ENCODE peak calls at places on chromosomes 2 and 18, in seven cellular contexts. V is H4, N is AG20443, F is neuronal stem cell, B is NAMALWA, P is NCI-H2227 treated with DMSO at 0.1 percent for 48 hours, K is iPS DF 6.9. R is an unnamed sample.

GRCh38 chr2:43539991-43540860 is 55.6 kb downstream of the THADA start:
- DNase-seq in V (peak; percentile 30), N (peak; percentile 82), F (no peak), K (no peak), B (no peak), P (no peak), R (no peak)

GRCh38 chr2:200741468-200742202 is 70.1 kb upstream of the BZW1 start:
- DNase-seq in K (no peak), F (no peak), V (no peak), P (no peak), N (peak; percentile 29), B (no peak), R (no peak)

GRCh38 chr18:21740474-21740723 is 193 bp upstream of the MIB1 start:
- DNase-seq in K (no peak), F (no peak), P (no peak), N (peak; percentile 99), B (peak; percentile 97), V (peak; percentile 92), R (no peak)

GRCh38 chr2:234164499-234165409 is 114.3 kb downstream of the SPP2 start:
- DNase-seq in V (no peak), P (no peak), B (peak; percentile 11), N (no peak), K (no peak), F (no peak), R (no peak)

GRCh38 chr18:78293940-78294401 is 685.6 kb upstream of the SALL3 start:
- DNase-seq in V (peak; percentile 27), F (no peak), P (no peak), K (no peak), N (no peak), B (no peak), R (peak; percentile 34)

GRCh38 chr18:27627927-27628326 is 442.8 kb upstream of the CHST9 start:
- DNase-seq in K (no peak), F (no peak), P (no peak), V (no peak), B (no peak), N (no peak), R (no peak)

GRCh38 chr2:235935773-235936172 is 232.4 kb downstream of the GBX2 start:
- DNase-seq in K (no peak), P (no peak), N (no peak), B (no peak), V (no peak), F (no peak), R (no peak)

GRCh38 chr2:71465356-71465755 is 12.0 kb downstream of the DYSF start:
- DNase-seq in V (no peak), F (no peak), B (no peak), K (no peak), N (no peak), P (no peak), R (no peak)

GRCh38 chr2:240959941-240960308 is 38.5 kb upstream of the SNED1 start:
- DNase-seq in F (no peak), V (no peak), K (no peak), P (no peak), B (no peak), N (no peak), R (no peak)

GRCh38 chr2:36672199-36672598 is 24.3 kb upstream of the VIT start:
- DNase-seq in K (no peak), F (peak; percentile 8), B (peak; percentile 39), N (peak; percentile 37), P (no peak), V (peak; percentile 4), R (no peak)

GRCh38 chr2:168245074-168245825 is 2.1 kb downstream of the STK39 start:
- DNase-seq in K (no peak), P (no peak), N (no peak), B (peak; percentile 33), V (no peak), F (no peak), R (no peak)

GRCh38 chr2:26801796-26802195 is 15.9 kb downstream of the CENPA start:
- DNase-seq in V (no peak), F (no peak), B (no peak), N (no peak), P (no peak), K (no peak), R (no peak)

GRCh38 chr2:84735383-84735782 is 145.5 kb downstream of the TRABD2A start:
- DNase-seq in P (no peak), F (no peak), V (no peak), N (no peak), B (no peak), K (no peak), R (no peak)

GRCh38 chr18:70920840-70921374 is 632.1 kb downstream of the SOCS6 start:
- DNase-seq in F (no peak), V (no peak), P (no peak), N (no peak), K (no peak), B (no peak), R (no peak)

GRCh38 chr2:100902833-100903405 is 83.0 kb downstream of the NPAS2 start:
- DNase-seq in K (no peak), B (no peak), N (peak; percentile 92), P (no peak), V (peak; percentile 92), F (no peak), R (no peak)

GRCh38 chr18:35045121-35045520 is 3.9 kb downstream of the MAPRE2 start:
- DNase-seq in P (no peak), N (no peak), F (no peak), V (no peak), B (peak; percentile 31), K (no peak), R (peak; percentile 34)

GRCh38 chr2:232478571-232479340 is 8.9 kb downstream of the ECEL1 start:
- DNase-seq in B (no peak), F (no peak), V (no peak), P (no peak), K (no peak), N (no peak), R (no peak)

GRCh38 chr2:185279999-185280398 is 458.6 kb upstream of the FSIP2 start:
- DNase-seq in P (no peak), N (no peak), B (peak; percentile 47), K (no peak), F (no peak), V (peak; percentile 5), R (no peak)

GRCh38 chr2:9211496-9211895 is 4.9 kb downstream of the ASAP2 start:
- DNase-seq in N (peak; percentile 38), P (no peak), F (no peak), B (no peak), V (no peak), K (no peak), R (no peak)

GRCh38 chr18:79569720-79570119 is 109.9 kb upstream of the CTDP1 start:
- DNase-seq in F (no peak), K (no peak), N (no peak), P (no peak), V (no peak), B (no peak), R (no peak)

GRCh38 chr2:234003972-234004617 is 46.4 kb upstream of the SPP2 start:
- DNase-seq in B (no peak), P (peak; percentile 18), V (peak; percentile 95), F (no peak), N (peak; percentile 93), K (no peak), R (no peak)

GRCh38 chr18:12287684-12288405 is 20.2 kb upstream of the TUBB6 start:
- DNase-seq in V (peak; percentile 56), F (no peak), P (no peak), N (peak; percentile 92), B (no peak), K (no peak), R (no peak)

GRCh38 chr2:127255146-127255545 is 35.0 kb upstream of the CYP27C1 start:
- DNase-seq in B (no peak), N (no peak), F (no peak), K (no peak), P (no peak), V (no peak), R (no peak)

GRCh38 chr18:48749768-48750167 is 201.0 kb downstream of the SMAD7 start:
- DNase-seq in B (no peak), P (no peak), V (no peak), K (no peak), N (peak; percentile 91), F (no peak), R (no peak)

GRCh38 chr18:45277870-45278269 is 337.4 kb upstream of the SLC14A2 start:
- DNase-seq in N (no peak), F (no peak), B (no peak), V (no peak), P (no peak), K (no peak), R (peak; percentile 17)

GRCh38 chr2:54103454-54104314 is 11.7 kb upstream of the ACYP2 start:
- DNase-seq in P (no peak), V (peak; percentile 78), K (peak; percentile 27), B (peak; percentile 93), F (no peak), N (peak; percentile 71), R (peak; percentile 24)

GRCh38 chr18:9130806-9131205 is 5.8 kb upstream of the ANKRD12 start:
- DNase-seq in N (no peak), F (no peak), V (no peak), B (no peak), K (no peak), P (no peak), R (no peak)

GRCh38 chr2:172912245-172912644 is 163.4 kb upstream of the MAP3K20 start:
- DNase-seq in F (no peak), N (no peak), P (no peak), B (no peak), V (no peak), K (no peak), R (no peak)

GRCh38 chr2:47354013-47354816 is 48.7 kb upstream of the MSH2 start:
- DNase-seq in K (no peak), V (peak; percentile 81), P (peak; percentile 34), B (no peak), N (peak; percentile 31), F (no peak), R (peak; percentile 35)

GRCh38 chr18:67846422-67847098 is 330.0 kb upstream of the DSEL start:
- DNase-seq in K (no peak), P (no peak), V (no peak), B (no peak), F (no peak), N (no peak), R (no peak)

GRCh38 chr2:189086710-189087109 is 92.9 kb downstream of the COL5A2 start:
- DNase-seq in K (no peak), B (no peak), N (peak; percentile 53), F (no peak), V (no peak), P (no peak), R (no peak)

GRCh38 chr2:213220967-213221603 is 63.2 kb upstream of the SPAG16 start:
- DNase-seq in V (no peak), N (no peak), B (peak; percentile 54), F (no peak), K (no peak), P (no peak), R (no peak)

GRCh38 chr18:74425876-74426275 is 31.2 kb downstream of the DIPK1C start:
- DNase-seq in P (no peak), F (no peak), N (no peak), V (no peak), K (no peak), B (no peak), R (no peak)

GRCh38 chr18:79786781-79787526 is 10.8 kb upstream of the KCNG2 start:
- DNase-seq in K (no peak), N (peak; percentile 71), P (no peak), B (no peak), V (no peak), F (no peak), R (no peak)